ENCODE peak calls at places on chromosomes 4 and X, in six cellular contexts. L, A, M, W, S and Q are unnamed samples.

GRCh38 chrX:44344687-44345086 is 1.2 kb upstream of the EFHC2 start:
- DNase-seq in L (no peak), A (peak), M (no peak), W (no peak), S (no peak), Q (no peak)

GRCh38 chr4:17809667-17810066 is 890 bp downstream of the DCAF16 start:
- DNase-seq in L (no peak), A (no peak), M (no peak), W (no peak), S (no peak), Q (no peak)

GRCh38 chr4:38128478-38129451 is 168.6 kb downstream of the PTTG2 start:
- DNase-seq in L (peak), A (peak), M (no peak), W (peak), S (no peak), Q (peak)

GRCh38 chrX:18890724-18891560 is 93.0 kb downstream of the PHKA2 start:
- DNase-seq in L (no peak), A (no peak), M (no peak), W (no peak), S (no peak), Q (no peak)

GRCh38 chrX:136731207-136731782 is 49.4 kb downstream of the ARHGEF6 start:
- DNase-seq in L (no peak), A (no peak), M (no peak), W (no peak), S (no peak), Q (no peak)

GRCh38 chr4:177441803-177442622 is at the start of gene AGA:
- DNase-seq in L (peak), A (peak), M (peak), W (peak), S (peak), Q (peak)

GRCh38 chrX:96211953-96212352 is 472.7 kb upstream of the DIAPH2 start:
- DNase-seq in L (no peak), A (no peak), M (no peak), W (no peak), S (no peak), Q (no peak)

GRCh38 chr4:172953896-172954568 is 214.6 kb upstream of the GALNT7 start:
- DNase-seq in L (no peak), A (no peak), M (no peak), W (no peak), S (no peak), Q (no peak)

GRCh38 chrX:148501121-148502066 is 977 bp downstream of the AFF2 start:
- DNase-seq in L (no peak), A (no peak), M (no peak), W (peak), S (peak), Q (peak)

GRCh38 chrX:13647709-13648212 is 5.2 kb upstream of the TCEANC start:
- DNase-seq in L (peak), A (peak), M (peak), W (peak), S (peak), Q (no peak)

GRCh38 chr4:38266616-38267015 is 306.4 kb downstream of the PTTG2 start:
- DNase-seq in L (peak), A (no peak), M (no peak), W (no peak), S (no peak), Q (no peak)

GRCh38 chr4:158823461-158823873 is 54.6 kb downstream of the FNIP2 start:
- DNase-seq in L (peak), A (no peak), M (no peak), W (peak), S (no peak), Q (no peak)

GRCh38 chr4:7241587-7242125 is 49.3 kb downstream of the SORCS2 start:
- DNase-seq in L (no peak), A (no peak), M (no peak), W (no peak), S (no peak), Q (no peak)

GRCh38 chr4:2671267-2671895 is 84.8 kb downstream of the TNIP2 start:
- DNase-seq in L (no peak), A (no peak), M (peak), W (no peak), S (no peak), Q (no peak)

GRCh38 chrX:133475521-133475920 is 60.2 kb upstream of the GPC4 start:
- DNase-seq in L (no peak), A (no peak), M (no peak), W (no peak), S (peak), Q (no peak)

GRCh38 chrX:141320801-141321200 is 78.5 kb upstream of the SPANXC start:
- DNase-seq in L (no peak), A (no peak), M (no peak), W (no peak), S (no peak), Q (no peak)

GRCh38 chr4:26048378-26048882 is 134.4 kb downstream of the SMIM20 start:
- DNase-seq in L (peak), A (no peak), M (no peak), W (peak), S (peak), Q (no peak)

GRCh38 chr4:140260227-140260626 is 106.2 kb upstream of the MAML3 start:
- DNase-seq in L (peak), A (no peak), M (no peak), W (peak), S (no peak), Q (no peak)

GRCh38 chrX:84339507-84340364 is 151.7 kb upstream of the RPS6KA6 start:
- DNase-seq in L (peak), A (peak), M (no peak), W (peak), S (no peak), Q (no peak)

GRCh38 chrX:120015145-120016067 is 62.1 kb downstream of the RHOXF2B start:
- DNase-seq in L (no peak), A (peak), M (no peak), W (no peak), S (no peak), Q (no peak)

GRCh38 chr4:89242864-89243740 is 64.5 kb downstream of the GPRIN3 start:
- DNase-seq in L (no peak), A (no peak), M (no peak), W (no peak), S (no peak), Q (no peak)

GRCh38 chr4:128384091-128384520 is 96.5 kb upstream of the PGRMC2 start:
- DNase-seq in L (peak), A (no peak), M (no peak), W (peak), S (no peak), Q (no peak)

GRCh38 chr4:71235321-71236206 is 103.3 kb upstream of the SLC4A4 start:
- DNase-seq in L (no peak), A (no peak), M (no peak), W (no peak), S (peak), Q (no peak)

GRCh38 chr4:89056292-89056952 is 563 bp downstream of the FAM13A start:
- DNase-seq in L (peak), A (no peak), M (no peak), W (no peak), S (no peak), Q (no peak)

GRCh38 chr4:87839309-87839946 is 6.7 kb downstream of the MEPE start:
- DNase-seq in L (peak), A (peak), M (no peak), W (peak), S (peak), Q (peak)

GRCh38 chr4:153375303-153375702 is 30.8 kb downstream of the MND1 start:
- DNase-seq in L (no peak), A (no peak), M (no peak), W (no peak), S (no peak), Q (no peak)

GRCh38 chr4:153713840-153714239 is 29.8 kb downstream of the TLR2 start:
- DNase-seq in L (peak), A (no peak), M (no peak), W (peak), S (no peak), Q (no peak)

GRCh38 chrX:44596277-44596676 is 53.6 kb upstream of the FUNDC1 start:
- DNase-seq in L (no peak), A (peak), M (no peak), W (no peak), S (no peak), Q (peak)

GRCh38 chr4:2024683-2025082 is 15.9 kb upstream of the NELFA start:
- DNase-seq in L (no peak), A (no peak), M (no peak), W (no peak), S (no peak), Q (no peak)

GRCh38 chr4:123564758-123565346 is 168.3 kb downstream of the SPRY1 start:
- DNase-seq in L (peak), A (peak), M (peak), W (peak), S (peak), Q (peak)

GRCh38 chrX:47175588-47175980 is 18.0 kb upstream of the UBA1 start:
- DNase-seq in L (no peak), A (no peak), M (no peak), W (no peak), S (no peak), Q (no peak)

GRCh38 chr4:17091104-17091503 is 192.7 kb upstream of the LDB2 start:
- DNase-seq in L (no peak), A (no peak), M (no peak), W (no peak), S (no peak), Q (no peak)

GRCh38 chrX:12999422-12999821 is 24.5 kb downstream of the TMSB4X start:
- DNase-seq in L (no peak), A (peak), M (no peak), W (peak), S (no peak), Q (no peak)

GRCh38 chrX:30653415-30654131 is at the start of gene GK:
- DNase-seq in L (no peak), A (no peak), M (no peak), W (no peak), S (peak), Q (peak)

GRCh38 chrX:145923376-145923775 is 105.7 kb downstream of the SLITRK2 start:
- DNase-seq in L (no peak), A (no peak), M (no peak), W (no peak), S (no peak), Q (no peak)

GRCh38 chr4:7904942-7905341 is 34.7 kb downstream of the AFAP1 start:
- DNase-seq in L (peak), A (no peak), M (no peak), W (peak), S (no peak), Q (no peak)

GRCh38 chr4:106818764-106819163 is 217.3 kb downstream of the DKK2 start:
- DNase-seq in L (no peak), A (no peak), M (no peak), W (peak), S (no peak), Q (no peak)
- TF ChIP-seq CTCF in L (peak), A (no peak), M (no peak), W (peak), S (no peak), Q (no peak)

GRCh38 chr4:165331823-165332222 is 4.4 kb downstream of the MSMO1 start:
- DNase-seq in L (peak), A (no peak), M (no peak), W (no peak), S (no peak), Q (no peak)
- TF ChIP-seq CTCF in L (no peak), A (no peak), M (no peak), W (no peak), S (no peak), Q (no peak)

GRCh38 chrX:110346681-110347080 is 12.0 kb upstream of the RTL9 start:
- DNase-seq in L (no peak), A (no peak), M (peak), W (peak), S (peak), Q (no peak)
- TF ChIP-seq CTCF in L (no peak), A (no peak), M (no peak), W (peak), S (no peak), Q (no peak)

DNA sequence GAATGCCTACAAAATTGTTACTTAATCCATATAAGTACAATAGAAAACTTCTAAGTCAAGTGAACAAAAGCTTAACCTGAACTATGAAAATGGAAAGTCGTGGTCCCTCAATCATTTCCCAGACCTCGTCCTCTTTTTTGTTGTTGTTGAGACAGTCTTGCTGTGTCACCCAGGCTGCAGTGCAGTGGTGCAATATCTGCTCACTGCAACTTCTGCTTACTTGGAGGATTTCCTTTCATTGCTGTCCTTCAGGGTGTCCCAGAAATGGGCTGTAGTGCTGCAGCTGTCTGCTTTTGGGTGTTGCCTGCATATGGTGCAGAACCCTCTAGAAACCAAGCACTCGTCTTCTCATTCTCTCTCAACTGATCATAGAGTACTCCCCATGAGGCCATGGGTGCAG is 75.0 kb upstream of the IL2 start:
- DNase-seq in L (no peak), A (no peak), M (no peak), W (no peak), S (no peak), Q (no peak)
- TF ChIP-seq CTCF in L (no peak), A (no peak), M (no peak), W (no peak), S (no peak), Q (no peak)

GRCh38 chr4:147617173-147617840 is at the start of gene TMEM184C:
- DNase-seq in L (peak), A (peak), M (peak), W (peak), S (peak), Q (peak)
- TF ChIP-seq CTCF in L (peak), A (no peak), M (no peak), W (peak), S (no peak), Q (no peak)

GRCh38 chr4:130309221-130309620 is 1213.3 kb downstream of the C4orf33 start:
- DNase-seq in L (no peak), A (no peak), M (no peak), W (no peak), S (no peak), Q (no peak)

GRCh38 chr4:130306566-130306965 is 1210.6 kb downstream of the C4orf33 start:
- DNase-seq in L (no peak), A (no peak), M (no peak), W (no peak), S (no peak), Q (no peak)
- TF ChIP-seq CTCF in L (no peak), A (no peak), M (no peak), W (peak), S (no peak), Q (no peak)

GRCh38 chr4:186441502-186441901 is 113.9 kb downstream of the MTNR1A start:
- DNase-seq in L (no peak), A (no peak), M (no peak), W (no peak), S (no peak), Q (no peak)

GRCh38 chr4:186449954-186450353 is 105.4 kb downstream of the MTNR1A start:
- DNase-seq in L (no peak), A (no peak), M (no peak), W (no peak), S (no peak), Q (no peak)

GRCh38 chr4:186445040-186445439 is 110.3 kb downstream of the MTNR1A start:
- DNase-seq in L (no peak), A (no peak), M (no peak), W (no peak), S (no peak), Q (no peak)
- TF ChIP-seq CTCF in L (no peak), A (no peak), M (no peak), W (no peak), S (no peak), Q (no peak)

GRCh38 chr4:95550566-95550965 is 1.8 kb upstream of the UNC5C start:
- DNase-seq in L (no peak), A (no peak), M (no peak), W (no peak), S (no peak), Q (no peak)

GRCh38 chr4:95547708-95548471 is 883 bp downstream of the UNC5C start:
- DNase-seq in L (peak), A (no peak), M (no peak), W (peak), S (peak), Q (peak)

GRCh38 chr4:95546866-95547707 is 1.7 kb downstream of the UNC5C start:
- DNase-seq in L (no peak), A (no peak), M (no peak), W (peak), S (no peak), Q (no peak)

GRCh38 chr4:95549246-95550138 is 719 bp upstream of the UNC5C start:
- DNase-seq in L (peak), A (no peak), M (peak), W (peak), S (peak), Q (peak)

DNA sequence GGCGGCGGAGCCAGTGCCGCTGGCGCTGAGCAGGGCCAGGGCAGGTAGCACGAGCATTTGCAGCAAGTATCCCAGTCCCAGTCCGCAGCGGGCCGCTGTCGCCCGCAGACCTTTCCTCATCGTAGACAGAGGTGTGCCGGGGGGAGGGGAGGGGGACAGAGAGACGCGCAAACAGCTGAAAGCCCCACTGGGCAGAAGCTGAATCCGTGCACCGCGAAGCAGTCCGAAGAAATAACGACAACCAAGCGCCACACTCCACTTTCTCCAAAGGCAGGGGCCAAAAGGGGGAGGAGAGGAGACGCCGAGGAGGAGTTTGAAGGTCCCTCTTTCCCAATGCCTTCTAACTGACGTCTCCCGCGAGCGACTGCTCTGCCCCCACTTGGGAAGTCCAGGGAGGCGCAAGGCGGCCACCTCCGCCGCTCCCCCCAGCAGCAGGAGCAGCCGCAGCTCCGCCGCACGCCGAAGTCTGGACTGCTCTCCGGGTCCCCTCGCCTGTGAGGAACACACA is at the start of gene UNC5C:
- DNase-seq in L (peak), A (no peak), M (peak), W (peak), S (peak), Q (no peak)
- TF ChIP-seq CTCF in L (no peak), A (no peak), M (no peak), W (no peak), S (no peak), Q (no peak)

GRCh38 chrX:9127991-9128390 is 94.1 kb upstream of the FAM9B start:
- DNase-seq in L (no peak), A (no peak), M (no peak), W (no peak), S (no peak), Q (no peak)
- TF ChIP-seq CTCF in L (no peak), A (no peak), M (no peak), W (no peak), S (no peak), Q (no peak)